ENCODE peak calls at places on chromosomes 5 and 9, in nine cellular contexts. G is bronchial epithelial cell, A is BE2C, Y is K562, X is progenitor cell of endocrine pancreas, W is glutamatergic neuron, P is HepG2, L is type B pancreatic cell, V is A549. N is an unnamed sample.

GRCh38 chr9:27353405-27354229 is 56.7 kb upstream of the EQTN start:
- DNase-seq in G (no peak), A (peak; percentile 67), Y (no peak), X (no peak), W (no peak), P (no peak), L (no peak), V (no peak), N (no peak)

GRCh38 chr5:178612299-178612698 is 14.6 kb downstream of the CLK4 start:
- DNase-seq in G (no peak), A (no peak), Y (no peak), X (no peak), W (no peak), P (no peak), L (no peak), V (no peak), N (no peak)

GRCh38 chr5:147403659-147404640 is 105.9 kb downstream of the DPYSL3 start:
- DNase-seq in G (peak; percentile 93), A (no peak), Y (no peak), X (no peak), W (no peak), P (no peak), L (no peak), V (peak; percentile 48), N (peak; percentile 69)

GRCh38 chr9:93286252-93287188 is 102.6 kb downstream of the WNK2 start:
- DNase-seq in G (no peak), A (no peak), Y (no peak), X (no peak), W (no peak), P (no peak), L (no peak), V (no peak), N (no peak)

GRCh38 chr9:35789541-35789940 is 1.9 kb upstream of the NPR2 start:
- DNase-seq in G (no peak), A (no peak), Y (no peak), X (no peak), W (no peak), P (no peak), L (no peak), V (no peak), N (no peak)

GRCh38 chr5:170121321-170121720 is 15.6 kb downstream of the FOXI1 start:
- DNase-seq in G (peak; percentile 57), A (no peak), Y (no peak), X (no peak), W (no peak), P (no peak), L (no peak), V (no peak), N (no peak)

GRCh38 chr9:132880311-132880661 is 1.6 kb downstream of the SPACA9 start:
- DNase-seq in G (no peak), A (no peak), Y (no peak), X (no peak), W (no peak), P (no peak), L (no peak), V (no peak), N (peak; percentile 11)

GRCh38 chr9:83056180-83056579 is 6.8 kb downstream of the RASEF start:
- DNase-seq in G (no peak), A (no peak), Y (no peak), X (no peak), W (no peak), P (no peak), L (no peak), V (no peak), N (no peak)

GRCh38 chr5:121630402-121630801 is 221.3 kb upstream of the FTMT start:
- DNase-seq in G (peak; percentile 27), A (peak; percentile 23), Y (no peak), X (no peak), W (no peak), P (peak; percentile 18), L (no peak), V (no peak), N (no peak)

GRCh38 chr9:12640021-12640587 is 53.1 kb upstream of the TYRP1 start:
- DNase-seq in G (peak; percentile 68), A (no peak), Y (no peak), X (no peak), W (no peak), P (peak; percentile 27), L (no peak), V (peak; percentile 4), N (no peak)

GRCh38 chr9:137892424-137893191 is 15.0 kb downstream of the CACNA1B start:
- DNase-seq in G (no peak), A (no peak), Y (no peak), X (no peak), W (no peak), P (no peak), L (no peak), V (no peak), N (no peak)

GRCh38 chr5:160064979-160065619 is 54.2 kb downstream of the PWWP2A start:
- DNase-seq in G (peak; percentile 96), A (no peak), Y (no peak), X (peak; percentile 11), W (no peak), P (no peak), L (no peak), V (no peak), N (no peak)

DNA sequence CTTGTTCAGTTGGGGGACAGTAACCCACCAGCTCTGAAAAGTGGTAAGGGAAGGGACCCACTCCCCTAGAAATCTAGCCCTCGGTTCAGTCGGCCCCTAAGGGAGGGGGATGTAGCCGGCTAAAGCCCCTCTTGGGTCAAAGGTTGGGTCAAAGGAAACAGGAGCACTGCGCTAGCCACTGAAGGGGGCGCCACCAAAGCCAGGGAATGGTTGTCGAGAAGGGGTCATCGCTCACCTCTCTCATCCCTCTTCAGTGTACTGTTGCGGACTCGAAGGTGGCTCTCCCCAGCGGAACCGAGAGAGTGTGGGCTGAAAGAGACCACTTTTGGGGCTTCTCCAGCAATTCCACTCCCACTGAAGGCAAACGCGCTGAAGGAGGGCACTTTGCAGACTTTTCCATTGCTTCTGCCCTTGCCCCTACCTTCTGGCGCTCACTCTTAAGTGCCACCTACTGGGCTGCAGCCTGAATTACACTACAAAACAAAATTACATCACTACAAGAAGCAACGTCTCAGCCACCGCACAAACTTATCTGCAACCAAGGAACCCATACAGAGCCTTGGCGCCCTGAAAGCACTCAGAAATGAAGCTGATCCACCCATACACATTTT is 396.9 kb downstream of the PDE4D start:
- DNase-seq in G (no peak), A (peak; percentile 14), Y (peak; percentile 9), X (no peak), W (peak; percentile 18), P (no peak), L (no peak), V (no peak), N (no peak)
- TF ChIP-seq CTCF in G (peak; percentile 51), A (peak; percentile 65), Y (peak; percentile 31), X (peak; percentile 38), W (peak; percentile 56), P (peak; percentile 58), L (peak; percentile 59), V (peak; percentile 27), N (peak; percentile 46)

GRCh38 chr5:179781846-179782245 is 11.9 kb upstream of the LTC4S start:
- DNase-seq in G (no peak), A (no peak), Y (no peak), X (no peak), W (no peak), P (no peak), L (no peak), V (no peak), N (no peak)

GRCh38 chr5:179777909-179778308 is 15.9 kb upstream of the LTC4S start:
- DNase-seq in G (no peak), A (no peak), Y (no peak), X (no peak), W (no peak), P (no peak), L (no peak), V (no peak), N (no peak)

GRCh38 chr5:179779826-179780225 is 14.0 kb upstream of the LTC4S start:
- DNase-seq in G (no peak), A (no peak), Y (no peak), X (no peak), W (no peak), P (no peak), L (no peak), V (no peak), N (no peak)

GRCh38 chr5:179778591-179778990 is 15.2 kb upstream of the LTC4S start:
- DNase-seq in G (no peak), A (no peak), Y (no peak), X (no peak), W (no peak), P (no peak), L (no peak), V (no peak), N (no peak)

DNA sequence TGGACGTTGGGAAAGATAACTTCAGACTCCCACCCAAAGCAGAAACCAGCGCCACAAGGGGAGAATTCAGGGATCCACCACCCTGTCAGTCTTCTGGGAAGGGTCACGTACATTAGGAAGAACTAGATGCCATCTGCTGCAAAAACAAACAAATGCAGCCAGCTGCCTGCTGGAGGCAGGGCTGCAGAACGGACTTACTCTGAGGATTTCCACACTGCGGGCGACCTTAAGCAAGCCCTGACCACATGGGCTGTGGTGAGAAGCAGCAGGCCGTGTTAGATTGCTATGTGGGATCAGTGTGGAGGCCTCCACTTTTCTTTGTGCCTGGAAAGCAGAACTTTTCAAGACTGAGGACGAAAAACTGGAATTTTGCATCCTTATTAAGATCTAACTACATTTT is 13.4 kb upstream of the LTC4S start:
- DNase-seq in G (no peak), A (no peak), Y (no peak), X (no peak), W (no peak), P (no peak), L (no peak), V (no peak), N (no peak)
- TF ChIP-seq CTCF in G (no peak), A (no peak), Y (no peak), X (no peak), W (no peak), P (no peak), L (no peak), V (no peak), N (no peak)

DNA sequence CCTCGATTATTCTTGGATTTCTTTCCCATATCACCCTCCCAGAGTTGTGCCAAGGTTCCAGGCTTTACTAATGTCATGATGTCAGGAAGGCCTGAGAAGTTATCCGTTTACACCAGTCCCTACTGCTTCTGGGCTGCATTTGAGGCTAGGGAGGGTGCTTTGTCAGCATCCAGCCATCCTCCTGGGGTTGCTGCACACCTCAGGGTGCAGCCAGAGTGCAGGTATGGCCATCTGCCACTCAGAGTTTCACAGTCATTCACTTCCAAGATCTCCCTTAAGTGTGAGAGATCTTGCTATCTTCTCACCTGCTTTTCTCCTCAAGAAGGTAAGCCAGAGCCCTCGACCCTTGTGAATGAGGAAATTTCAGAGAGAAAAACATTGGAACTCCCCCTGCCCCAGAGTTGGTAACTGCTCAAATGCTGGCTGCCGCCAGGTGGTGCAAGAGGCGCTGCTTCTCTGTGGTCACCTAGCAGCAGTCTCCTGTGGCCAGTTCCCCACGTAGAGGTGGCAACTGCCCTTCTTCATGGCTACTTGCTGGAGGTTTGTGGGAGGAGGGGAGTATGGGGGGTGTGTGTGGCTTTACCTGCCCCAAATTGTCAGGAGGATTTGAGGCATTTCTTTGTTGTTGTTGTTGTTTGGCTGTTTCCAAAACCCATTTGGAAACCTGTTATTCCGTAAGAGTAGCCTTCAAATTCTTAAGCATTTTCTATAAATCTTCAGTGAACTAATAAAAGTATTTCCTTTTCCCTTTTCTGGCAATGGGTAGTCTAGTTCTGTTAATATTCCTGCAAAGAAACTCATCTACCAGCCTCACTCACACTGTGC is 259.6 kb upstream of the DMRT1 start:
- DNase-seq in G (no peak), A (no peak), Y (peak; percentile 4), X (peak; percentile 21), W (peak; percentile 51), P (peak; percentile 41), L (no peak), V (no peak), N (peak; percentile 40)
- TF ChIP-seq CTCF in G (peak; percentile 51), A (peak; percentile 15), Y (peak; percentile 49), X (peak; percentile 60), W (peak; percentile 31), P (peak; percentile 85), L (peak; percentile 65), V (peak; percentile 49), N (peak; percentile 37)

GRCh38 chr9:113355197-113355596 is 5.9 kb downstream of the BSPRY start:
- DNase-seq in G (no peak), A (no peak), Y (peak; percentile 61), X (no peak), W (no peak), P (peak; percentile 77), L (no peak), V (no peak), N (no peak)
- TF ChIP-seq CTCF in G (no peak), A (peak; percentile 49), Y (peak; percentile 73), X (peak; percentile 35), W (no peak), P (peak; percentile 76), L (peak; percentile 25), V (peak; percentile 14), N (peak; percentile 19)

N was measured in GM13977.